ENCODE peak calls at places on chromosomes 12 and 14, in six cellular contexts. J is A549, S is endothelial cell of umbilical vein, H is WTC11, C is H1, Q is HepG2. B is an unnamed sample.

GRCh38 chr14:31508140-31508539 is 20.3 kb upstream of the GPR33 start:
- DNase-seq in J (no peak), S (no peak), H (no peak), C (no peak), Q (no peak), B (no peak)

GRCh38 chr12:55712700-55713415 is 3.0 kb upstream of the BLOC1S1 start:
- DNase-seq in J (no peak), S (no peak), H (no peak), C (no peak), Q (no peak), B (no peak)

GRCh38 chr12:58678753-58679152 is 241.6 kb downstream of the LRIG3 start:
- DNase-seq in J (no peak), S (no peak), H (no peak), C (no peak), Q (no peak), B (no peak)

GRCh38 chr12:89350260-89350659 is 2.0 kb downstream of the DUSP6 start:
- DNase-seq in J (no peak), S (peak), H (no peak), C (no peak), Q (no peak), B (no peak)

GRCh38 chr14:99260652-99261551 is 11.1 kb downstream of the BCL11B start:
- DNase-seq in J (no peak), S (no peak), H (no peak), C (no peak), Q (no peak), B (no peak)

GRCh38 chr12:104480826-104481457 is 24.2 kb downstream of the CHST11 start:
- DNase-seq in J (no peak), S (peak), H (no peak), C (no peak), Q (no peak), B (peak)

GRCh38 chr14:104957146-104958113 is 20.7 kb downstream of the AHNAK2 start:
- DNase-seq in J (no peak), S (no peak), H (no peak), C (no peak), Q (no peak), B (no peak)

GRCh38 chr14:105536691-105537579 is 10.6 kb downstream of the TMEM121 start:
- DNase-seq in J (no peak), S (no peak), H (no peak), C (no peak), Q (no peak), B (no peak)

GRCh38 chr12:4134833-4135597 is 138.5 kb upstream of the CCND2 start:
- DNase-seq in J (no peak), S (no peak), H (peak), C (peak), Q (no peak), B (no peak)

GRCh38 chr12:1920971-1921370 is 2.5 kb upstream of the CACNA2D4 start:
- DNase-seq in J (no peak), S (no peak), H (no peak), C (peak), Q (no peak), B (peak)

GRCh38 chr12:89884917-89885316 is 176.3 kb upstream of the ATP2B1 start:
- DNase-seq in J (no peak), S (no peak), H (no peak), C (no peak), Q (no peak), B (no peak)

GRCh38 chr12:122086088-122086487 is 7.5 kb downstream of the MLXIP start:
- DNase-seq in J (no peak), S (no peak), H (no peak), C (no peak), Q (no peak), B (no peak)

GRCh38 chr12:67519824-67520433 is 128.6 kb upstream of the DYRK2 start:
- DNase-seq in J (no peak), S (no peak), H (peak), C (peak), Q (no peak), B (no peak)

GRCh38 chr12:124423683-124424515 is 129.0 kb downstream of the RFLNA start:
- DNase-seq in J (no peak), S (no peak), H (no peak), C (no peak), Q (no peak), B (no peak)

GRCh38 chr12:49336645-49337584 is at the start of gene C1QL4:
- DNase-seq in J (peak), S (peak), H (peak), C (peak), Q (peak), B (peak)

GRCh38 chr12:53224897-53225634 is 6.9 kb downstream of the RARG start:
- DNase-seq in J (no peak), S (no peak), H (no peak), C (no peak), Q (no peak), B (no peak)

GRCh38 chr12:26566670-26567069 is 266.3 kb downstream of the ITPR2 start:
- DNase-seq in J (no peak), S (no peak), H (no peak), C (no peak), Q (no peak), B (no peak)

GRCh38 chr12:63179224-63179623 is 28.2 kb upstream of the AVPR1A start:
- DNase-seq in J (no peak), S (no peak), H (no peak), C (no peak), Q (no peak), B (no peak)

GRCh38 chr12:77049767-77050353 is 15.5 kb downstream of the E2F7 start:
- DNase-seq in J (peak), S (peak), H (no peak), C (no peak), Q (peak), B (peak)

GRCh38 chr14:66910306-66910705 is 278.9 kb upstream of the GARIN2 start:
- DNase-seq in J (no peak), S (no peak), H (no peak), C (no peak), Q (no peak), B (no peak)

GRCh38 chr12:104709692-104710435 is 248.2 kb downstream of the SLC41A2 start:
- DNase-seq in J (no peak), S (no peak), H (no peak), C (no peak), Q (no peak), B (no peak)

GRCh38 chr12:10562306-10562933 is 51.0 kb downstream of the MAGOHB start:
- DNase-seq in J (peak), S (peak), H (no peak), C (no peak), Q (peak), B (peak)

DNA sequence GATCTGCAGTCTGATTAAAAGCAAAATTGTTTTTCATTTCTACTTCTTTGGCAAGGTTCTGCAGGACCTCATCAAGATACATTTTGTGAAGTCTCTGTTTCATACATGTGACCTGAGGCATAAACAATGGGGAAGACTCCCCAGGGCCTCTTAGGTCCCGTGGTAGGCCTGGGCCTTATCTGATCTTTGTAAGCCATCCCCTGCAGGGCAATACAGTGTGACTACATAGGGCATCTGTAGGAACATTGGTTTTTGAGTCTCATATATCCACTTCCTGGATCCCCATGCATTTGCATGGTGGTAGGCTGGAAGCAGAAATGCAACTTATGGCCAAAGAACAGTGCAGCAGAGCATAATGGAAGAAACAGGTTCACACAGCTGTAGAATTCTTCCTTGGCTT is 6.0 kb downstream of the FAR2 start:
- DNase-seq in J (no peak), S (no peak), H (no peak), C (no peak), Q (no peak), B (no peak)
- TF ChIP-seq JUN in J (no peak), S (no peak), H (no peak), C (no peak), Q (no peak), B (no peak)

GRCh38 chr12:42977451-42978230 is 388.1 kb upstream of the PRICKLE1 start:
- DNase-seq in J (no peak), S (no peak), H (no peak), C (no peak), Q (no peak), B (no peak)
- TF ChIP-seq JUN in J (no peak), S (no peak), H (no peak), C (no peak), Q (no peak), B (no peak)

GRCh38 chr14:72763892-72764291 is 130.0 kb downstream of the DPF3 start:
- DNase-seq in J (no peak), S (no peak), H (no peak), C (no peak), Q (no peak), B (no peak)
- TF ChIP-seq JUN in J (no peak), S (no peak), H (no peak), C (no peak), Q (no peak), B (no peak)

GRCh38 chr12:109510196-109510595 is 32.8 kb downstream of the UBE3B start:
- DNase-seq in J (no peak), S (no peak), H (no peak), C (no peak), Q (no peak), B (no peak)
- TF ChIP-seq JUN in J (no peak), S (no peak), H (no peak), C (no peak), Q (no peak), B (no peak)

GRCh38 chr12:65614259-65614658 is 210.0 kb upstream of the HMGA2 start:
- DNase-seq in J (no peak), S (no peak), H (no peak), C (no peak), Q (no peak), B (no peak)

GRCh38 chr12:65613692-65614091 is 210.6 kb upstream of the HMGA2 start:
- DNase-seq in J (no peak), S (no peak), H (no peak), C (no peak), Q (peak), B (no peak)

GRCh38 chr12:65615091-65615490 is 209.2 kb upstream of the HMGA2 start:
- DNase-seq in J (no peak), S (no peak), H (no peak), C (no peak), Q (no peak), B (no peak)

GRCh38 chr12:65611396-65611795 is 212.9 kb upstream of the HMGA2 start:
- DNase-seq in J (no peak), S (no peak), H (no peak), C (no peak), Q (no peak), B (no peak)

DNA sequence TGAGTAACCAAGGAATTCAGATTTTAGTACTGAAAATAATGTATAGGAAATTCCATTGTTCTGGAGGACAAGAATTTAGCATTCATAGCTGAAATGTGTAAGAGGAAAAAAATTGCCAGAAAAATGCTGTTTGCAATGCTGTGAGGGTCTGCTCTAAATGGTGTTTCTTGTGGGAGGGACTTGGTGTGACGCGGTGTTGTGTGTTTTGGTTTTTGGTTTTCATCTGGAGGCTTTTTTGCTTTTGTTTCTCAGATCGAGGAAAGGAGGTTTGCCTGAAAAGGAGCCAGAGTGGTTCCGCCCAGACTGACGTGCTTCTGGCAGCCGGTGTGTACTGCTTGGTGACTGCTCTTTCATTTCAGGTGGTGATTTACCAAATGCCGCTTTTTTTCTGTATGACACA is 211.8 kb upstream of the HMGA2 start:
- DNase-seq in J (no peak), S (peak), H (no peak), C (no peak), Q (no peak), B (no peak)
- TF ChIP-seq JUN in J (no peak), S (peak), H (no peak), C (no peak), Q (no peak), B (no peak)

DNA sequence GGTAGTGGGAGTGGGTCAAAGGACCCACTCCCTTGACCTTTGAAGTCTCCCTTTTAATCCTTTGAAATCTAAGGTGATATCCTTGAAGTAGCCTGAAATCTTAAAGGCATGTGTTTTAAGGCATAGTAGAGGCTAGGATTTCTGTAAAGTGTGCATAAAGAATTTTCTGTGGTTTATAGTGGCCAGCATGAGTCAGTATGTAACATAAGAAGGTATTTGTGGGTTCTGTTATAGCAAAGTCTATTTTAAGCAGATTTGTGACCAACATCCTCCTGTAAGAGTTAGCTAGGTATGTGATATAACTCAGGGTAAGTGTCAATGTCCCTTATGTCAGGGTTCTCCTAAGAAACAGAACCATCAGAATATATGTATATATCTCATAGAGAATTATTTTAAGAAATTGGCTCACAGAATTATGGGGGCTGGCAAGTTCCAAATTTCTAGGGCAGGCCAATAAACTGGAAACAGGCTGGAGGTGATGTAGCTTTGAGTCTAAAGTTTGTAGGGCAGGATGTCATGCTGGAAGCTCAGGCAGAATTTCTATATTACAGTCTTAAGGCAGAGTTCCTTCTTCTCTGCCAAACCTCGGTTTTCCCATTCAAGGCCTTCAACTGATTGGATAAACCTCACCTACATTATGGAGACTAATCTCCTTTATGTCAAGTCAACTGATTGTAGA is 18.7 kb upstream of the EPYC start:
- DNase-seq in J (no peak), S (no peak), H (no peak), C (no peak), Q (no peak), B (no peak)
- TF ChIP-seq JUN in J (no peak), S (no peak), H (no peak), C (no peak), Q (no peak), B (no peak)